ENCODE peak calls at places on chromosome 13, in five cellular contexts. C, V, I, Z and D are unnamed samples.

GRCh38 chr13:19681517-19681916 is 48.1 kb downstream of the MPHOSPH8 start:
- DNase-seq in C (no peak), V (no peak), I (no peak), Z (no peak), D (peak)

GRCh38 chr13:113538689-113539058 is 45.9 kb upstream of the TFDP1 start:
- DNase-seq in C (no peak), V (no peak), I (no peak), Z (no peak), D (no peak)

GRCh38 chr13:33197551-33197971 is 88.0 kb downstream of the STARD13 start:
- DNase-seq in C (no peak), V (no peak), I (no peak), Z (no peak), D (no peak)

GRCh38 chr13:43805071-43805468 is 18.3 kb upstream of the ENOX1 start:
- DNase-seq in C (no peak), V (peak), I (peak), Z (peak), D (peak)

GRCh38 chr13:59088716-59089115 is 1075.0 kb downstream of the DIAPH3 start:
- DNase-seq in C (no peak), V (no peak), I (no peak), Z (no peak), D (no peak)

GRCh38 chr13:99312493-99312883 is 5.3 kb upstream of the GPR183 start:
- DNase-seq in C (no peak), V (no peak), I (no peak), Z (no peak), D (no peak)

GRCh38 chr13:113041293-113041690 is 64.3 kb upstream of the F7 start:
- DNase-seq in C (no peak), V (no peak), I (no peak), Z (no peak), D (no peak)

GRCh38 chr13:25455146-25455545 is 83.4 kb downstream of the ATP8A2 start:
- DNase-seq in C (no peak), V (no peak), I (no peak), Z (no peak), D (no peak)

GRCh38 chr13:41505209-41505835 is 48.0 kb downstream of the RGCC start:
- DNase-seq in C (no peak), V (no peak), I (no peak), Z (no peak), D (no peak)

GRCh38 chr13:44818428-44818827 is 170.8 kb downstream of the NUFIP1 start:
- DNase-seq in C (no peak), V (peak), I (peak), Z (peak), D (peak)

GRCh38 chr13:44818016-44818415 is 171.3 kb downstream of the NUFIP1 start:
- DNase-seq in C (no peak), V (no peak), I (no peak), Z (no peak), D (no peak)

GRCh38 chr13:44819762-44820161 is 169.5 kb downstream of the NUFIP1 start:
- DNase-seq in C (no peak), V (no peak), I (no peak), Z (no peak), D (no peak)

GRCh38 chr13:44816701-44817684 is 172.3 kb downstream of the NUFIP1 start:
- DNase-seq in C (no peak), V (no peak), I (peak), Z (peak), D (no peak)

DNA sequence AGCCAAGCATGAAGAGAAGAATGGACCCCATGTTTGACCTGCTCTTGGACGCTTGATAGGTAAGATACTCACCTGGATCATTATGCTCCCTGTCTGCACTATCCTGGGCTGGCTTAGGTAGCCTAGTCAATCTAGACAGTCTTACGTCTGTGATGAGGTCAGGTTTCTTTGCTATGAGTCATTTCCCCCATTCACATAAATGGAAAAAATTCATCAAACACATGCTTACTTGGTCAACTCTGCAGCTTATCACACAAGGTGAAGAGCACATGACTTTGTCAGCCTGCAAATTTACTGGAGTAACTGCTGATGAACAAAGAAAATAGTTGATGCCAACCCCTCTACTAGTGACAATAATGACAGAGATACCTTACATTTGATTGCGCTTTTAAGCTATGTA is 170.0 kb downstream of the NUFIP1 start:
- DNase-seq in C (no peak), V (peak), I (peak), Z (peak), D (no peak)
- TF ChIP-seq REST in C (no peak), V (no peak), I (no peak), Z (no peak), D (no peak)

DNA sequence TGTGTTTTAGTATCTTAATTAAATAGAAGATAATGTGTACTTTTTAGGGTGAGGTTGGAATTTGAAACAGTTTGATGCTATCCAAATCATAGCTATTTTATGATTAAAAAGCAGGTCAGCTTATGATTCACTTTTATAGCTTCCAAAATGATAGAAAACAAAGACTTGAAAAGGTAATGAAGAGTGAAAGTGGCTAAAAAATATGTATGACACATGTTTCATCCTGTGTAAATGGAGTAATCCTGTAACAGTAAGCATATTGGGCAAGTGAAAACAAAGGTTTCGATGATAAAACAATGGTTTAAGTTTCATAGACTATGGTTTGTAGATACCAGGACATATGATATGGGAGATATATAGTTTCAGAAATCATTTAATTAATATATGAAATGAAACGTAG is 456.2 kb downstream of the PCDH20 start:
- DNase-seq in C (no peak), V (no peak), I (no peak), Z (no peak), D (no peak)
- TF ChIP-seq REST in C (no peak), V (no peak), I (no peak), Z (no peak), D (no peak)

GRCh38 chr13:97234742-97235141 is 12.6 kb downstream of the MBNL2 start:
- DNase-seq in C (no peak), V (no peak), I (no peak), Z (no peak), D (no peak)
- TF ChIP-seq REST in C (no peak), V (no peak), I (no peak), Z (no peak), D (no peak)

GRCh38 chr13:109783815-109784589 is 2.4 kb downstream of the IRS2 start:
- DNase-seq in C (no peak), V (no peak), I (no peak), Z (no peak), D (peak)
- TF ChIP-seq REST in C (no peak), V (no peak), I (no peak), Z (no peak), D (no peak)

DNA sequence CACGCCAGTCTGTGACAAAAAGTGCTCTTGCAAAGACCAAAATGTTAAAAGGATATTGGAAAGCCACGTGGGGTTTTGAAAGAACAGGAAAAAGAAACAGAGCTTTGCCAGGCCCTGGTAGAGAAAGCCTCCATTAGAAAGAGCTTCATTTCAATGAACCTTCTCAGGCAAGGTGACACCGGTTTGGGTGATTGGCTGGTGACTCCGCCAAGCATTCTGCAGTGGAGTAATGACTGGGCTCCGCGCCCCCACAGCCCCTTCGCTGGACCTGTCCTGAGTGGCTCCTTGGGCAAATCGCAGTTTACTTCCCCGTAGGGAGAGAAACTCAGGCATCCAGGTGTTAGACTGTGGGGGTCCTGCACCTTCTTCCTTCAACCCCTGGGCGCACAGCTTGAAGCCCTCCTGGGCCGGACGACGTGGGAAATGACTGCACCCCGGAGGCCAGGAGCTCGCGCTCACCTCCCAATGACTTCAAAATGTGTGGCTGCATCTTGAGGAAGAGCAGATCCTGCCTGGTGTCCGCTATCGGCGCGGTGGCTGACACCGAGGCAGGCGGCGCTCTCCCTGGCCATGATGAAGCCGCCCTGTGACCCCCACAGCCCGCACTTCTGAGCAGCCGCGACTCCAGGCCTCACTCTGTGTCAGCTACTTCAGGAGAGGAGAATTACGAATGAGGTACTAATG is 444.6 kb upstream of the SGCG start:
- DNase-seq in C (no peak), V (no peak), I (no peak), Z (no peak), D (no peak)
- TF ChIP-seq REST in C (no peak), V (no peak), I (no peak), Z (no peak), D (no peak)

GRCh38 chr13:51576754-51577153 is 7.5 kb upstream of the WDFY2 start:
- DNase-seq in C (no peak), V (no peak), I (no peak), Z (no peak), D (no peak)
- TF ChIP-seq REST in C (no peak), V (no peak), I (no peak), Z (no peak), D (no peak)

DNA sequence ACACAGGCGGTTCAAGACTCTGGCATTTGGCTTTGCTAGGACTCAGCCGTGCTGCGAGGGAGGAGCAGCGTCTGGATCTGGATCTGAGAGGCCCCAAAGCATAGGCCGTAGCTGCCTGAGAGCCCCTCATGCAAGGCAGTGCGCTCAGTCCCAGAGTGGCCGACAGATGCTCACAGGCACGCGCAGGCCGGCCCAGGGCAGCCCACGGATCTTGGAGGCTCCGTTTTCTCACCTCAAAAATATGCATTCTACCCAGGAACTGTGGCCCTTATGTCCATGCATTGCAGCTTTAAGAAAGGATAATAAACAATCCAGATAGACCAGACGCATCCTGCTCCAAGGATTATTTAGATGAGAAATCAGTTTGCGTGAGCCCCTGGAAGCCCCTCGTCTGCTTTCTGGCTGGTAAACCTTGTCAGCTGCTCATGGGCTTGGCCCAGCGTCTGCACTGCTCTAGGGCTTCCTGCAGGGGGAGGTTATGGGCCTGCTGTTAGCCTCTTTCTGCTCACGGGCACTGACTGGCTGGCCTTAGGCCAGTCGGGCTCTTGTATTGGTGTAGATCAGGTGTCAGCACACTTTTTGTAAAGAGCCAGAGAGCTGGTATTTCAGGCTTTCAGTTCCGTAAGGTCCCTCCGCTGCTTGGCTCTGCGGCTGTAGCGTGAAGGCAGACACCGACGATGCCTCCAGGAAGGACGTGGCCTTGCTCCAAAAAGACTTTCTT is 24.2 kb downstream of the TEX29 start:
- DNase-seq in C (peak), V (peak), I (no peak), Z (peak), D (peak)
- TF ChIP-seq REST in C (no peak), V (no peak), I (no peak), Z (no peak), D (no peak)

GRCh38 chr13:50991624-50992610 is 82.3 kb downstream of the RNASEH2B start:
- DNase-seq in C (no peak), V (no peak), I (no peak), Z (no peak), D (no peak)

GRCh38 chr13:50993371-50993770 is 83.8 kb downstream of the RNASEH2B start:
- DNase-seq in C (no peak), V (no peak), I (no peak), Z (no peak), D (no peak)

GRCh38 chr13:50994651-50995050 is 85.1 kb downstream of the RNASEH2B start:
- DNase-seq in C (no peak), V (no peak), I (no peak), Z (no peak), D (no peak)

GRCh38 chr13:50995870-50996269 is 86.3 kb downstream of the RNASEH2B start:
- DNase-seq in C (no peak), V (no peak), I (no peak), Z (no peak), D (no peak)

GRCh38 chr13:50993908-50994307 is 84.3 kb downstream of the RNASEH2B start:
- DNase-seq in C (no peak), V (no peak), I (no peak), Z (no peak), D (no peak)
- TF ChIP-seq REST in C (no peak), V (no peak), I (no peak), Z (no peak), D (no peak)